ENCODE peak calls at places on chromosome 6, in four cellular contexts. K, P, C and S are unnamed samples.

GRCh38 chr6:52537001-52537753 is 39.7 kb downstream of the TRAM2 start:
- DNase-seq in K (no peak), P (peak), C (no peak), S (no peak)

GRCh38 chr6:92945799-92946198 is 473.6 kb downstream of the EPHA7 start:
- DNase-seq in K (no peak), P (no peak), C (no peak), S (no peak)

GRCh38 chr6:142296975-142297604 is 4.7 kb upstream of the ADGRG6 start:
- DNase-seq in K (peak), P (no peak), C (no peak), S (no peak)

GRCh38 chr6:112485813-112486212 is 138.7 kb downstream of the RFPL4B start:
- DNase-seq in K (no peak), P (no peak), C (no peak), S (no peak)

GRCh38 chr6:88599561-88599960 is 363.9 kb downstream of the RNGTT start:
- DNase-seq in K (peak), P (no peak), C (peak), S (peak)

GRCh38 chr6:144543006-144543871 is 258.1 kb downstream of the UTRN start:
- DNase-seq in K (no peak), P (no peak), C (no peak), S (no peak)

GRCh38 chr6:129744201-129744879 is 34.4 kb upstream of the ARHGAP18 start:
- DNase-seq in K (peak), P (no peak), C (no peak), S (no peak)

GRCh38 chr6:148747493-148748160 is 797 bp downstream of the UST start:
- DNase-seq in K (no peak), P (no peak), C (no peak), S (peak)

GRCh38 chr6:148700713-148701392 is 46.0 kb upstream of the UST start:
- DNase-seq in K (no peak), P (no peak), C (no peak), S (no peak)

GRCh38 chr6:33616913-33617312 is 4.2 kb upstream of the ITPR3 start:
- DNase-seq in K (no peak), P (no peak), C (peak), S (no peak)

GRCh38 chr6:169654590-169655391 is 47.0 kb downstream of the WDR27 start:
- DNase-seq in K (no peak), P (no peak), C (no peak), S (peak)

GRCh38 chr6:5671162-5671561 is 335.6 kb downstream of the NRN1 start:
- DNase-seq in K (peak), P (no peak), C (peak), S (no peak)

GRCh38 chr6:29834564-29835436 is 7.2 kb downstream of the HLA-G start:
- DNase-seq in K (no peak), P (no peak), C (peak), S (peak)

GRCh38 chr6:7042654-7043545 is 64.9 kb upstream of the RREB1 start:
- DNase-seq in K (peak), P (no peak), C (no peak), S (no peak)

GRCh38 chr6:82863771-82864170 is 201.9 kb downstream of the UBE3D start:
- DNase-seq in K (no peak), P (no peak), C (no peak), S (no peak)

GRCh38 chr6:13617066-13617465 is 1.9 kb downstream of the NOL7 start:
- DNase-seq in K (no peak), P (no peak), C (no peak), S (no peak)

GRCh38 chr6:74534485-74535211 is 671.2 kb downstream of the COL12A1 start:
- DNase-seq in K (peak), P (no peak), C (no peak), S (no peak)
- TF ChIP-seq CREB1 in K (no peak), P (no peak), C (no peak), S (no peak)

GRCh38 chr6:167475947-167476346 is 151.1 kb downstream of the TTLL2 start:
- DNase-seq in K (no peak), P (no peak), C (no peak), S (peak)
- TF ChIP-seq CREB1 in K (no peak), P (no peak), C (no peak), S (no peak)

GRCh38 chr6:127420558-127420957 is 38.6 kb downstream of the KIAA0408 start:
- DNase-seq in K (peak), P (peak), C (peak), S (peak)

GRCh38 chr6:127422791-127423190 is 36.4 kb downstream of the KIAA0408 start:
- DNase-seq in K (no peak), P (no peak), C (no peak), S (no peak)
- TF ChIP-seq CREB1 in K (no peak), P (no peak), C (no peak), S (no peak)

GRCh38 chr6:139895205-139895793 is 520.9 kb upstream of the CITED2 start:
- DNase-seq in K (no peak), P (no peak), C (no peak), S (no peak)

GRCh38 chr6:139887275-139887674 is 512.8 kb upstream of the CITED2 start:
- DNase-seq in K (no peak), P (no peak), C (no peak), S (no peak)

GRCh38 chr6:139894271-139894670 is 519.8 kb upstream of the CITED2 start:
- DNase-seq in K (no peak), P (no peak), C (no peak), S (no peak)

GRCh38 chr6:139888691-139889122 is 514.3 kb upstream of the CITED2 start:
- DNase-seq in K (no peak), P (no peak), C (no peak), S (peak)

DNA sequence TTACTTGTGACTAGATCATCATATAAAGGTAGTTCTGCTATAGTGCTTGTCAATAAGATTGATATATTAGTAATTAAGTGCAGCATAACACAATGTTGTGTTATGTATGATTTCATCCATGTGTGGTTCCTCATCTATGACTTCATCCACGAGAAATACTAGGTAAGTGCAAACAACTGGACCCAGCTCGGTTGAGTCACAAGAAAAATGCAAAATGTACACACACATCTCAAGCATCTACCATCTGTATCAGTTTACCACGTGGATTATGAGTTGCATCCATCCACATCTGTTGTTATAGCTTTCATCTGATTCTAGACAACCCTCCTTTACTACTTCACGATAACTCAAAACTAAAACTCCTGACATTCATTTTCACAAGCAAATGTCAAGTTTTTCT is 517.0 kb upstream of the CITED2 start:
- DNase-seq in K (no peak), P (no peak), C (no peak), S (no peak)
- TF ChIP-seq CREB1 in K (no peak), P (no peak), C (no peak), S (no peak)

DNA sequence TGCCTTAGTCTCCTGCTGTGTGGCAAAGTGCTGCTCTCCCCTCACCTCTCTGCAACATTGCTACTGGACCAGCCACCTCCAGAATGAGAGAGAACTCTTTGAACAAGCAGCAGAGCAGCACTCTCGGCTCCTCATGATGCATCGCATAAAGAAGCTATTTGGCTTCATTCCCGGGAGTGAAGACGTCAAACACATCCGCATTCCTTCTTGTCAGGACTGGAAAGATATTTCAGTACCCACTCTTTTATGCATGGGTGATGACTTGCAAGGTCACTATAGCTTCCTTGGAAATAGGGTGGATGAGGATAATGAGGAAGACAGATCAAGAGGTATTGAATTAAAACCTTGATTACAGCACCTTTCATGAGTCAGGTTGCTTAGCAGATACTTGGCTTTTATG is 4.3 kb downstream of the CALHM4 start:
- DNase-seq in K (peak), P (no peak), C (no peak), S (no peak)
- TF ChIP-seq CREB1 in K (no peak), P (no peak), C (no peak), S (no peak)

GRCh38 chr6:16633961-16634360 is 127.3 kb downstream of the ATXN1 start:
- DNase-seq in K (no peak), P (no peak), C (no peak), S (no peak)

GRCh38 chr6:16633465-16633864 is 127.8 kb downstream of the ATXN1 start:
- DNase-seq in K (no peak), P (no peak), C (no peak), S (no peak)

GRCh38 chr6:16635810-16636602 is 125.3 kb downstream of the ATXN1 start:
- DNase-seq in K (peak), P (peak), C (no peak), S (peak)

GRCh38 chr6:16635291-16635809 is 125.9 kb downstream of the ATXN1 start:
- DNase-seq in K (peak), P (no peak), C (no peak), S (no peak)

DNA sequence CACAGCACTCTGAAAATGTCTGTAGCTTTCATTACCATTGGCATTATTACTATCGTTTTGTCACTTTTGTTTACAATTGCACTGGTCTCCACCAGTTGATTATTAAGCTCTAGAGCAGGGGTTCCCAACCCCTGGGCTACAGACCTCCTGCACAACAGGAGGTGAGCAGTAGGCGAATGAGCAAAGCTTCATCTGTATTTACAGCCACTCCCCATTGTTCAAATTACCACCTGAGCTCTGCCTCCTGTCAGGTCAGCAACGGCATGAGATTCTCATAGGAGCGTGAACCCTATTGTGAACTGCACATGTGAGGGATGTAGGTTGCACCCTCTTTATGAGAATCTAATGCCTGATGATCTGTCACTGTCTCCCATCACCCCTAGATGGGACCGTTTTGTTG is 126.4 kb downstream of the ATXN1 start:
- DNase-seq in K (no peak), P (no peak), C (no peak), S (no peak)
- TF ChIP-seq CREB1 in K (no peak), P (no peak), C (no peak), S (no peak)

DNA sequence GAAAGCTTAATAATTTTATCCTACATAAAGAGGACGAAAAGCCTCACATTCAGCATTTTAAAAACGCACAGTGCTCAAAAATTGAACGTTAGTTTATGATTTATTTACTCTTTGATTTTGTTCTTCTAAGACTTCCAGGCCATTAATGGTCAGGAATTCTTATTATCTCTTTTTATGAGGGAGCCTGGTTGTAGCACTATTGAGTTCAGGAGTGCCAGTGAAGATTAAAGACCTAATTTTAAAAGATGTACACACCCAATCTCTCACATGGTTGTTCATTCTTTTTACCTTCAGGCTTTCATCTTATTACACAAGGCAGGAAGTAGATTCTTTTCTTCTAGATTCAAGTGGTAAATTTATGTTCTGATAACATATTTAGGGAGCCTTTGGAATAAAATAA is 68.6 kb downstream of the HDDC2 start:
- DNase-seq in K (no peak), P (no peak), C (no peak), S (no peak)
- TF ChIP-seq CREB1 in K (no peak), P (no peak), C (no peak), S (no peak)